ENCODE peak calls at places on chromosomes 13 and 19, in five cellular contexts. O, Q, R, T and N are unnamed samples.

GRCh38 chr13:23811366-23812027 is 77.7 kb downstream of the MIPEP start:
- DNase-seq in R (no peak), O (no peak), Q (no peak), T (no peak), N (no peak)

GRCh38 chr13:99969934-99970760 is 1.4 kb downstream of the ZIC5 start:
- DNase-seq in O (no peak), T (peak), R (no peak), Q (peak), N (no peak)

GRCh38 chr19:17095141-17095919 is 19.8 kb downstream of the MYO9B start:
- DNase-seq in Q (peak), O (peak), R (no peak), T (no peak), N (no peak)

GRCh38 chr13:41332829-41333228 is 21.8 kb downstream of the NAA16 start:
- DNase-seq in O (no peak), T (no peak), R (no peak), Q (peak), N (no peak)

GRCh38 chr19:18939922-18940775 is 868 bp downstream of the HOMER3 start:
- DNase-seq in T (no peak), O (peak), Q (peak), R (peak), N (no peak)

GRCh38 chr13:79703772-79704171 is 222.8 kb downstream of the NDFIP2 start:
- DNase-seq in T (no peak), R (no peak), Q (no peak), O (no peak), N (no peak)

GRCh38 chr19:1401138-1401888 is at the start of gene GAMT:
- DNase-seq in Q (no peak), O (no peak), R (peak), T (peak), N (peak)

GRCh38 chr13:41315466-41316047 is 4.5 kb downstream of the NAA16 start:
- DNase-seq in R (no peak), O (no peak), Q (peak), T (no peak), N (no peak)

GRCh38 chr13:34623331-34623730 is 318.7 kb upstream of the NBEA start:
- DNase-seq in T (no peak), O (no peak), Q (no peak), R (no peak), N (no peak)

GRCh38 chr13:32011971-32012370 is 19.6 kb upstream of the FRY start:
- DNase-seq in Q (no peak), O (no peak), T (no peak), R (no peak), N (no peak)

GRCh38 chr13:86446311-86446710 is 647.1 kb upstream of the SLITRK6 start:
- DNase-seq in O (no peak), T (no peak), Q (peak), R (no peak), N (no peak)

GRCh38 chr19:13844130-13844631 is 32.8 kb upstream of the NANOS3 start:
- DNase-seq in O (no peak), T (no peak), Q (no peak), R (no peak), N (no peak)

GRCh38 chr19:5349041-5349440 is 8.4 kb upstream of the PTPRS start:
- DNase-seq in T (no peak), O (no peak), Q (no peak), R (no peak), N (no peak)

GRCh38 chr13:28761586-28761985 is 42.8 kb upstream of the SLC46A3 start:
- DNase-seq in R (no peak), T (no peak), Q (peak), O (no peak), N (no peak)

GRCh38 chr13:111152836-111153235 is 37.7 kb downstream of the ARHGEF7 start:
- DNase-seq in T (no peak), R (no peak), Q (peak), O (no peak), N (no peak)

GRCh38 chr13:83845121-83845520 is 37.2 kb downstream of the SLITRK1 start:
- DNase-seq in Q (no peak), O (no peak), T (no peak), R (no peak), N (no peak)

GRCh38 chr13:113937073-113937472 is 36.8 kb downstream of the C13orf46 start:
- DNase-seq in Q (no peak), R (no peak), T (no peak), O (no peak), N (no peak)

GRCh38 chr19:40807147-40808020 is 8.4 kb downstream of the EGLN2 start:
- DNase-seq in O (no peak), Q (peak), T (no peak), R (no peak), N (no peak)

GRCh38 chr19:57888494-57889231 is at the start of gene ZNF814:
- DNase-seq in R (peak), T (no peak), Q (peak), O (peak), N (no peak)

GRCh38 chr13:47454986-47455385 is 546.1 kb downstream of the SUCLA2 start:
- DNase-seq in Q (peak), O (no peak), R (no peak), T (no peak), N (no peak)

GRCh38 chr13:24203726-24204295 is 43.3 kb downstream of the SPATA13 start:
- DNase-seq in R (no peak), O (no peak), Q (peak), T (no peak), N (no peak)